ENCODE peak calls at places on chromosomes 11 and 22, in seven cellular contexts. T is effector memory CD4-positive, alpha-beta T cell; E is transverse colon; Y is PC-9; A is upper lobe of right lung; Z is left ventricle myocardium inferior; V is upper lobe of left lung. B is an unnamed sample. For H3K36me3, the result is how much of the 10 kb centered on the place peaks cover.

GRCh38 chr11:11574373-11574772 is 47.4 kb downstream of the GALNT18 start:
- DNase-seq in A (no peak), E (no peak), Z (no peak), T (no peak), V (no peak), Y (no peak), B (no peak)

GRCh38 chr11:10310301-10310841 is 5.5 kb downstream of the ADM start:
- DNase-seq in T (no peak), A (no peak), V (no peak), Y (no peak), E (no peak), Z (no peak), B (no peak)

GRCh38 chr22:21832291-21833290 is 34.9 kb downstream of the MAPK1 start:
- DNase-seq in Z (no peak), T (no peak), V (no peak), E (no peak), A (no peak), Y (no peak), B (no peak)

GRCh38 chr11:112113539-112114457 is 27.1 kb downstream of the SDHD start:
- DNase-seq in E (no peak), V (no peak), T (no peak), A (no peak), Z (no peak), Y (peak), B (peak)

GRCh38 chr11:72589802-72590761 is 84.1 kb downstream of the PDE2A start:
- DNase-seq in A (peak), T (peak), V (peak), Z (peak), Y (no peak), E (peak), B (peak)

GRCh38 chr22:49329636-49330035 is 498.0 kb downstream of the BRD1 start:
- DNase-seq in Y (no peak), E (no peak), V (no peak), A (no peak), T (no peak), Z (no peak), B (peak)

GRCh38 chr11:46618789-46619188 is 1.4 kb downstream of the ATG13 start:
- DNase-seq in Y (no peak), T (no peak), E (no peak), V (no peak), Z (no peak), A (no peak), B (no peak)

GRCh38 chr11:14029415-14029814 is 66.9 kb downstream of the SPON1 start:
- DNase-seq in V (no peak), A (no peak), T (no peak), Y (no peak), E (no peak), Z (no peak), B (peak)

GRCh38 chr11:75524576-75525432 is 937 bp downstream of the GDPD5 start:
- DNase-seq in V (peak), A (no peak), Y (no peak), T (peak), E (peak), Z (no peak), B (peak)

GRCh38 chr11:122864386-122864785 is 18.2 kb upstream of the JHY start:
- DNase-seq in A (no peak), E (no peak), V (no peak), T (no peak), Y (no peak), Z (no peak), B (no peak)

GRCh38 chr11:34155759-34156062 is 50.3 kb downstream of the NAT10 start:
- DNase-seq in T (no peak), Z (no peak), V (no peak), Y (no peak), E (no peak), A (no peak), B (peak)

GRCh38 chr11:85626496-85626895 is 648 bp downstream of the DLG2 start:
- DNase-seq in E (no peak), Z (no peak), Y (no peak), T (no peak), A (no peak), V (no peak), B (no peak)

GRCh38 chr11:12853652-12854296 is 155.3 kb upstream of the RASSF10 start:
- DNase-seq in V (no peak), A (no peak), E (peak), Y (no peak), Z (no peak), T (no peak), B (no peak)

GRCh38 chr11:29093416-29093815 is 923.4 kb downstream of the KCNA4 start:
- DNase-seq in E (no peak), Z (no peak), V (no peak), Y (peak), A (no peak), T (no peak), B (no peak)

GRCh38 chr22:43643362-43643761 is 168.7 kb downstream of the EFCAB6 start:
- DNase-seq in A (no peak), E (no peak), T (no peak), Y (no peak), V (no peak), Z (no peak), B (no peak)

GRCh38 chr22:44459041-44459440 is 39.0 kb downstream of the RTL6 start:
- DNase-seq in A (no peak), T (no peak), V (no peak), E (no peak), Y (peak), Z (no peak), B (no peak)

GRCh38 chr11:58893899-58894298 is 45.4 kb upstream of the GLYATL1 start:
- DNase-seq in Y (no peak), V (no peak), E (no peak), A (no peak), T (no peak), Z (no peak), B (no peak)

GRCh38 chr11:83540112-83540675 is 254.0 kb upstream of the CCDC90B start:
- DNase-seq in Y (no peak), A (no peak), E (no peak), T (no peak), Z (no peak), V (no peak), B (no peak)

GRCh38 chr22:37849089-37849751 is at the start of gene EIF3L:
- DNase-seq in T (peak), E (peak), Y (peak), V (peak), A (peak), Z (peak), B (peak)

GRCh38 chr11:59040607-59041006 is 45.5 kb upstream of the GLYATL1B start:
- DNase-seq in Z (no peak), Y (no peak), A (no peak), E (no peak), T (no peak), V (no peak), B (no peak)

GRCh38 chr11:121157756-121158155 is 56.7 kb downstream of the TECTA start:
- DNase-seq in Y (no peak), T (no peak), V (peak), Z (no peak), E (no peak), A (no peak), B (no peak)

GRCh38 chr22:20239063-20239950 is 28.8 kb downstream of the RTN4R start:
- DNase-seq in T (no peak), A (no peak), V (peak), E (peak), Y (no peak), Z (peak), B (peak)

GRCh38 chr11:65499713-65500261 is 942 bp downstream of the MALAT1 start:
- DNase-seq in Z (no peak), A (no peak), T (no peak), V (no peak), E (no peak), Y (no peak), B (no peak)

GRCh38 chr22:32281092-32281491 is 25.9 kb upstream of the SLC5A4 start:
- DNase-seq in T (no peak), V (no peak), A (no peak), Y (no peak), E (no peak), Z (no peak), B (no peak)

GRCh38 chr11:132858203-132858602 is 674.1 kb downstream of the OPCML start:
- DNase-seq in T (no peak), Z (no peak), A (no peak), E (no peak), V (no peak), Y (no peak), B (peak)

GRCh38 chr11:18987454-18988231 is 48.4 kb upstream of the MRGPRX1 start:
- DNase-seq in A (no peak), Z (no peak), Y (peak), V (no peak), T (no peak), E (no peak), B (no peak)

GRCh38 chr22:22345781-22346180 is 101.2 kb downstream of the VPREB1 start:
- DNase-seq in Y (no peak), E (no peak), V (no peak), T (no peak), A (no peak), Z (no peak), B (no peak)

GRCh38 chr11:110059706-110060430 is 33.3 kb upstream of the ZC3H12C start:
- DNase-seq in E (no peak), Y (peak), Z (no peak), T (no peak), A (no peak), V (no peak), B (no peak)

GRCh38 chr22:40116496-40117200 is 61.1 kb upstream of the TNRC6B start:
- DNase-seq in Y (no peak), V (no peak), E (no peak), Z (no peak), T (peak), A (no peak), B (no peak)

GRCh38 chr11:106278391-106278790 is 200.9 kb downstream of the AASDHPPT start:
- DNase-seq in Y (no peak), T (no peak), V (no peak), A (no peak), E (no peak), Z (no peak), B (no peak)

GRCh38 chr11:10930224-10930960 is 72.5 kb upstream of the ZBED5 start:
- DNase-seq in T (no peak), E (peak), Z (no peak), Y (no peak), V (no peak), A (no peak), B (no peak)

GRCh38 chr11:60929774-60930173 is 5.5 kb downstream of the TMEM132A start:
- DNase-seq in E (no peak), V (no peak), Y (no peak), T (no peak), A (peak), Z (no peak), B (no peak)

GRCh38 chr11:59918494-59918893 is 19.7 kb upstream of the OOSP1 start:
- DNase-seq in T (no peak), E (no peak), Z (no peak), V (no peak), Y (no peak), A (no peak), B (no peak)

GRCh38 chr11:130403301-130403804 is 25.1 kb downstream of the ADAMTS8 start:
- DNase-seq in A (no peak), V (no peak), T (no peak), Z (peak), Y (peak), E (peak), B (peak)

GRCh38 chr22:30606455-30607299 is at the start of gene TCN2:
- DNase-seq in Y (no peak), T (no peak), V (peak), E (peak), A (peak), Z (peak), B (peak)

GRCh38 chr22:32478994-32479393 is 4.4 kb downstream of the FBXO7 start:
- DNase-seq in V (no peak), Z (no peak), Y (no peak), T (no peak), A (no peak), E (no peak), B (no peak)

DNA sequence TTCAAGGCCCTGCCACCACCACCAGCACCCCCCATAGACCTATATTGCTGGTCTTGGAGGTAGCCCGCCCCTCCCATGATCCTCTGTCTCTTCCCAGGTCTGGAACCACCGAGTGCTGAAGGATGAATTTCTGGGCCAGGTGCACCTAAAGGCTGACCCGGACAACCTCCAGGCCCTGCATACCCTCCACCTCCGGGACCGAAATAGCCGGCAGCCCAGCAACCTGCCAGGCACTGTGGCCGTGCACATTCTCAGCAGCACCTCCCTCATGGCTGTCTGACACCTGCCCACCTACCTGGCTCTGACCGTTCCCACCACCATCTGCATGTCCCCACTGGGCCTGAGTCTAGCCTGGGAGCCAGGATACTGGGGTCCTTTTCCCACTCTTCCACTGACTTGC is 4.5 kb upstream of the MYO7A start:
- DNase-seq in V (no peak), Z (no peak), T (no peak), E (no peak), A (no peak), Y (no peak), B (no peak)
- H3K36me3 ChIP-seq in V (under half), Z (under half), T (under half), E (under half), A (under half), Y (under half), B (under half)

GRCh38 chr22:35399678-35400334 is at the start of gene MCM5:
- DNase-seq in V (peak), A (peak), Y (peak), Z (peak), T (peak), E (peak), B (peak)

GRCh38 chr22:35397095-35397904 is 2.6 kb upstream of the MCM5 start:
- DNase-seq in Z (no peak), V (no peak), A (no peak), E (no peak), Y (no peak), T (no peak), B (peak)

GRCh38 chr22:35400335-35400680 is 368 bp downstream of the MCM5 start:
- DNase-seq in E (no peak), Z (no peak), V (peak), A (no peak), T (no peak), Y (no peak), B (no peak)

GRCh38 chr22:35399114-35399677 is 744 bp upstream of the MCM5 start:
- DNase-seq in T (no peak), E (no peak), V (no peak), Y (no peak), A (no peak), Z (no peak), B (peak)

DNA sequence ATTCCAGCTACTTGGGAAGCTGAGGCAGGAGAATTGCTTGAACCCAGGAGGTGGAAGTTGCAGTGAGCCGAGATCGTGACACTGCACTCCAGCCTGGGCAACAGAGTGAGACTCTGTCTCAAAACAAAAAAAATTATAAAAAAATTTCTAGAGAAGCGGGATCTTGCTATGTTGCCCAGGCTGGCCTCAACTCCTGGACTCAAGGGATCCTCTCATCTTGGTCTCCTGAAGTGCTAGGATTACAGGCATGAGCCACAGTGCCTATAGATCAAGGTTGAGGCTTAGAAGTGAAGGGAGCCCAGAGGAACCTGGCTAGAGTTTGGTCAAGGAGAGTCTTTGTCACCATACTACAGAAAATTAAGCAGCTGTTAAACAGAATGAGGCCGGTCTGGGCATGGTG is 1.4 kb upstream of the MCM5 start:
- DNase-seq in A (no peak), Z (no peak), E (no peak), V (no peak), Y (no peak), T (no peak), B (no peak)
- H3K4me3 ChIP-seq in A (no peak), Z (no peak), E (no peak), V (no peak), Y (peak), T (no peak), B (no peak)

DNA sequence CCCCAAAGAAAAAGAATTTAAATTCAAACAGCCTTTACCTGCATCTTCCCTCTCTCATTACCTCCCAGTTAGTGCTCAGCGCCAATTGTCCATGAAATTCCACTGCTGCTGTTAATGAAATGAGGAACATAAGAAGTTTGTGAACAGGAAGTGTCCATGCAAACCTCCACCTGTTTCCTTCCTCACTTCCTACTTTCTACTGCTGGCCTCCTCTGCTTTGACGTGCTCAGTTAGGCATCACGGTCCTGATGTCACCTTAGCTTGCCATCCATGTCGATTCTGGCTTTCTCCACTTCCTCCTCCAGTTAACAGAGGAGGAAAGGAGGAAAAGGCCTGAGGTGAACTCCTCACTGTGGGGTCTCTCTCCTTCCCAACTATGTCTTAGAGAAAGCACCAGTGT is 26.9 kb upstream of the HTR3A start:
- DNase-seq in Z (no peak), Y (no peak), T (no peak), V (no peak), E (no peak), A (no peak), B (no peak)
- H3K36me3 ChIP-seq in Z (under half), Y (under half), T (under half), V (under half), E (under half), A (under half), B (under half)

GRCh38 chr11:134411887-134412507 is at the start of gene B3GAT1:
- DNase-seq in T (no peak), E (no peak), Y (no peak), Z (no peak), V (peak), A (no peak), B (peak)
- H3K4me3 ChIP-seq in T (peak), E (peak), Y (no peak), Z (peak), V (peak), A (peak), B (peak)

DNA sequence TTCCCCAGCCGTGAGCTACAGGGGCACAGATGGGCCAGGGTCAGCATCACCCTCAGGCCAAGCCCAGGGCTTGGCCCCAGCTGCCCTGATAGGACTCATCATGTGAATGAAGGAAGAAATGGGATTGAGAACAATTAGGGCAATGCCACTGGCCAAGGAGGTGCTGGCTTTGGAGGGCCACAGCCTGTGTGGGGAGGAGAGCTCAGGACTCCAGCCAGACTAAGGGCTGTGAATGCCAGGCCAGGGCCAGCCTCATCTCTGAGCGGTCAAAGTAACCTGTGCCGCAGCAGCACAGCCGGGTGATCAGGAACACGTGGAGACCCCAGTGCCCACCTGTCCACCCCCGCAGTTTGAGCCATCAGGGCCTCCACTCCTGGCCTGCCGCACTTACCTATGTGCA is 10.1 kb downstream of the CHID1 start:
- DNase-seq in A (no peak), T (no peak), Z (no peak), Y (no peak), E (no peak), V (no peak), B (no peak)
- H3K36me3 ChIP-seq in A (half or more), T (half or more), Z (half or more), Y (under half), E (under half), V (half or more), B (under half)

DNA sequence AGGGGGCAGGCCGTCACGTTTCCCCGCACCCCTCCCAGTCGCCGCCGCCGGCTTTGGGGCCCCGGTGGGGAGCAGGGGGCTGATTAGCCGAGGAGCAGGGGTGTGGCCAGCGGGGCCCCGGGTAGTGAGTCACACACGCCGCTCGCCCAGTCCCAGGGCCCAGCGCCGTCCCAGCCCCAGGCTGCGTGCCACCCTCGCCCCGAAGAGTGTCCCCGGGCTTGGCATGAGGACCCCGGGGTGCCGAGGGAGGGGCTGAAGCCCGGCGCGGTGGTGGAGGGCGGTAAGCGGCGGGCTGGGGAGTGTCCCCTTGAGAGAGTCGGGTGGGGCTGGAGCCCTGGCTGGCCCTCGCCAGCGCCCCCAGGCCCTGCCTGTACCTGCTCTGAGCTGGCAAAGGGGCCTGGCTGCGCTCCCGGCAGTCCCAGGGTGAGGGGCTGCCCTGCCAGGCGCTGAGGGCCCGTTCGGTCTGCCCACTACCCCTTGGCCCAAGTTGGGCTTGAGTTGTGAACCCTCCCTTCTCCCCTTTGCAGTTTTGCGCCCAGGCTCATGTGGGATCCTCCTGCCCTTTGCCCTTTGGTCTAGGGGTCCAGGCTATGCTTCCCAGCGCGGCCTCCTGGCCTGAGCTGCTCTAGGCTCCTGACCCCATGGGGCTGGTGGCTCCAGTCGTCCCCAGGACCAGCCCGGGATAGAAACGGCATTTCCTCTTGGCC is 34.6 kb downstream of the PRDM11 start:
- DNase-seq in V (peak), A (peak), Y (peak), Z (peak), E (peak), T (no peak), B (no peak)
- H3K4me3 ChIP-seq in V (peak), A (peak), Y (peak), Z (peak), E (peak), T (no peak), B (peak)

GRCh38 chr11:63901660-63902059 is 15.3 kb downstream of the RCOR2 start:
- DNase-seq in T (no peak), Z (no peak), A (no peak), V (no peak), Y (no peak), E (no peak), B (peak)
- H3K36me3 ChIP-seq in T (half or more), Z (half or more), A (half or more), V (half or more), Y (under half), E (half or more), B (half or more)